ENCODE peak calls at places on chromosomes 3 and 15, in ten cellular contexts. One of them, this sample, is unnamed.

GRCh38 chr3:177665122-177665808 is 468.0 kb upstream of the TBL1XR1 start:
- DNase-seq in hepatocyte: no peak
- DNase-seq in neural progenitor cell: no peak
- DNase-seq in A549: no peak
- DNase-seq in fibroblast of lung: peak
- DNase-seq in brain microvascular endothelial cell: no peak
- DNase-seq in CD8-positive, alpha-beta memory T cell: no peak
- DNase-seq in tibial artery: no peak
- DNase-seq in astrocyte of the spinal cord: peak
- DNase-seq in fibroblast of the aortic adventitia: peak
- DNase-seq in this sample: no peak

GRCh38 chr3:69787436-69788168 is 48.3 kb downstream of the MITF start:
- DNase-seq in hepatocyte: peak
- DNase-seq in neural progenitor cell: no peak
- DNase-seq in A549: no peak
- DNase-seq in fibroblast of lung: peak
- DNase-seq in brain microvascular endothelial cell: peak
- DNase-seq in CD8-positive, alpha-beta memory T cell: no peak
- DNase-seq in tibial artery: no peak
- DNase-seq in astrocyte of the spinal cord: peak
- DNase-seq in fibroblast of the aortic adventitia: peak
- DNase-seq in this sample: no peak

GRCh38 chr15:83319771-83320170 is 35.3 kb upstream of the BNC1 start:
- DNase-seq in hepatocyte: no peak
- DNase-seq in neural progenitor cell: no peak
- DNase-seq in A549: no peak
- DNase-seq in fibroblast of lung: no peak
- DNase-seq in brain microvascular endothelial cell: no peak
- DNase-seq in CD8-positive, alpha-beta memory T cell: no peak
- DNase-seq in tibial artery: no peak
- DNase-seq in astrocyte of the spinal cord: no peak
- DNase-seq in fibroblast of the aortic adventitia: no peak
- DNase-seq in this sample: no peak

GRCh38 chr15:39075756-39076341 is 505.0 kb upstream of the THBS1 start:
- DNase-seq in hepatocyte: no peak
- DNase-seq in neural progenitor cell: no peak
- DNase-seq in A549: no peak
- DNase-seq in fibroblast of lung: no peak
- DNase-seq in brain microvascular endothelial cell: no peak
- DNase-seq in CD8-positive, alpha-beta memory T cell: no peak
- DNase-seq in tibial artery: no peak
- DNase-seq in astrocyte of the spinal cord: no peak
- DNase-seq in fibroblast of the aortic adventitia: peak
- DNase-seq in this sample: no peak

GRCh38 chr15:52336530-52336929 is 40.9 kb upstream of the MYO5C start:
- DNase-seq in hepatocyte: no peak
- DNase-seq in neural progenitor cell: no peak
- DNase-seq in A549: no peak
- DNase-seq in fibroblast of lung: no peak
- DNase-seq in brain microvascular endothelial cell: no peak
- DNase-seq in CD8-positive, alpha-beta memory T cell: no peak
- DNase-seq in tibial artery: no peak
- DNase-seq in astrocyte of the spinal cord: no peak
- DNase-seq in fibroblast of the aortic adventitia: no peak
- DNase-seq in this sample: no peak

GRCh38 chr3:98980915-98981596 is 79.6 kb upstream of the DCBLD2 start:
- DNase-seq in hepatocyte: no peak
- DNase-seq in neural progenitor cell: no peak
- DNase-seq in A549: no peak
- DNase-seq in fibroblast of lung: no peak
- DNase-seq in brain microvascular endothelial cell: peak
- DNase-seq in CD8-positive, alpha-beta memory T cell: no peak
- DNase-seq in tibial artery: no peak
- DNase-seq in astrocyte of the spinal cord: peak
- DNase-seq in fibroblast of the aortic adventitia: peak
- DNase-seq in this sample: no peak

GRCh38 chr15:59191855-59192237 is 14.8 kb upstream of the LDHAL6B start:
- DNase-seq in hepatocyte: peak
- DNase-seq in neural progenitor cell: no peak
- DNase-seq in A549: peak
- DNase-seq in fibroblast of lung: peak
- DNase-seq in brain microvascular endothelial cell: peak
- DNase-seq in CD8-positive, alpha-beta memory T cell: no peak
- DNase-seq in tibial artery: no peak
- DNase-seq in astrocyte of the spinal cord: peak
- DNase-seq in fibroblast of the aortic adventitia: peak
- DNase-seq in this sample: no peak

GRCh38 chr3:127276995-127277394 is 10.9 kb downstream of the PRR20G start:
- DNase-seq in hepatocyte: no peak
- DNase-seq in neural progenitor cell: no peak
- DNase-seq in A549: no peak
- DNase-seq in fibroblast of lung: no peak
- DNase-seq in brain microvascular endothelial cell: no peak
- DNase-seq in CD8-positive, alpha-beta memory T cell: no peak
- DNase-seq in tibial artery: no peak
- DNase-seq in astrocyte of the spinal cord: no peak
- DNase-seq in fibroblast of the aortic adventitia: no peak
- DNase-seq in this sample: no peak

GRCh38 chr15:62469478-62469873 is 304.4 kb upstream of the C2CD4B start:
- DNase-seq in hepatocyte: no peak
- DNase-seq in neural progenitor cell: no peak
- DNase-seq in A549: no peak
- DNase-seq in fibroblast of lung: peak
- DNase-seq in brain microvascular endothelial cell: no peak
- DNase-seq in CD8-positive, alpha-beta memory T cell: no peak
- DNase-seq in tibial artery: peak
- DNase-seq in astrocyte of the spinal cord: no peak
- DNase-seq in fibroblast of the aortic adventitia: peak
- DNase-seq in this sample: no peak

GRCh38 chr15:41774873-41775417 is 661 bp downstream of the MAPKBP1 start:
- DNase-seq in hepatocyte: peak
- DNase-seq in neural progenitor cell: no peak
- DNase-seq in A549: no peak
- DNase-seq in fibroblast of lung: no peak
- DNase-seq in brain microvascular endothelial cell: no peak
- DNase-seq in CD8-positive, alpha-beta memory T cell: no peak
- DNase-seq in tibial artery: no peak
- DNase-seq in astrocyte of the spinal cord: no peak
- DNase-seq in fibroblast of the aortic adventitia: no peak
- DNase-seq in this sample: no peak

GRCh38 chr15:41774062-41774872 is at the start of gene MAPKBP1:
- DNase-seq in hepatocyte: peak
- DNase-seq in neural progenitor cell: peak
- DNase-seq in A549: peak
- DNase-seq in fibroblast of lung: peak
- DNase-seq in brain microvascular endothelial cell: peak
- DNase-seq in CD8-positive, alpha-beta memory T cell: peak
- DNase-seq in tibial artery: peak
- DNase-seq in astrocyte of the spinal cord: peak
- DNase-seq in fibroblast of the aortic adventitia: peak
- DNase-seq in this sample: peak

GRCh38 chr15:41773729-41774061 is 589 bp upstream of the MAPKBP1 start:
- DNase-seq in hepatocyte: no peak
- DNase-seq in neural progenitor cell: peak
- DNase-seq in A549: no peak
- DNase-seq in fibroblast of lung: no peak
- DNase-seq in brain microvascular endothelial cell: no peak
- DNase-seq in CD8-positive, alpha-beta memory T cell: no peak
- DNase-seq in tibial artery: no peak
- DNase-seq in astrocyte of the spinal cord: no peak
- DNase-seq in fibroblast of the aortic adventitia: no peak
- DNase-seq in this sample: no peak

GRCh38 chr15:41777421-41777973 is 3.2 kb downstream of the MAPKBP1 start:
- DNase-seq in hepatocyte: no peak
- DNase-seq in neural progenitor cell: no peak
- DNase-seq in A549: no peak
- DNase-seq in fibroblast of lung: no peak
- DNase-seq in brain microvascular endothelial cell: no peak
- DNase-seq in CD8-positive, alpha-beta memory T cell: no peak
- DNase-seq in tibial artery: no peak
- DNase-seq in astrocyte of the spinal cord: peak
- DNase-seq in fibroblast of the aortic adventitia: peak
- DNase-seq in this sample: no peak

DNA sequence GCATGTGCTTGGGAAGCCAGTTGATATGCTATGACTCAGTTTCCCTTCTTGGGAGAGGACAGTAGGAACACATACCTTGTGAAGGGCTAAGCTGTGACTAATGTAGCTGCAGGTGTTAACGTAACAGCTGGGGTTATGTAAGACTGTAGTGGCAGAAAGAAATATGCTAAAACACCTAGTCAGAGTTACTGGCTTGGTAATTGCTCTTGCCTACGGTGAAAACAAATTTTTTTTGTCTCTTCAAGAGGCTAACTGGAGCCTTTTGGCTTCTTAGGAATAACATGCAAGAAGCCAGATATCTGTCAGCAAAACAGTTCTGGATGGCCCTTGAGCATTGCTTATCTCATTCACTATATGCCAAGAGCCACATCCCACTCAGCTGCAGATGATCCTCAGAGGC is 1.4 kb downstream of the MAPKBP1 start:
- DNase-seq in hepatocyte: peak
- DNase-seq in neural progenitor cell: no peak
- DNase-seq in A549: no peak
- DNase-seq in fibroblast of lung: no peak
- DNase-seq in brain microvascular endothelial cell: no peak
- DNase-seq in CD8-positive, alpha-beta memory T cell: no peak
- DNase-seq in tibial artery: no peak
- DNase-seq in astrocyte of the spinal cord: no peak
- DNase-seq in fibroblast of the aortic adventitia: peak
- DNase-seq in this sample: no peak
- H3K4me3 ChIP-seq in hepatocyte: peak
- H3K4me3 ChIP-seq in neural progenitor cell: peak
- H3K4me3 ChIP-seq in A549: peak
- H3K4me3 ChIP-seq in fibroblast of lung: peak
- H3K4me3 ChIP-seq in brain microvascular endothelial cell: peak
- H3K4me3 ChIP-seq in CD8-positive, alpha-beta memory T cell: peak
- H3K4me3 ChIP-seq in tibial artery: peak
- H3K4me3 ChIP-seq in astrocyte of the spinal cord: peak
- H3K4me3 ChIP-seq in fibroblast of the aortic adventitia: peak
- H3K4me3 ChIP-seq in this sample: peak

DNA sequence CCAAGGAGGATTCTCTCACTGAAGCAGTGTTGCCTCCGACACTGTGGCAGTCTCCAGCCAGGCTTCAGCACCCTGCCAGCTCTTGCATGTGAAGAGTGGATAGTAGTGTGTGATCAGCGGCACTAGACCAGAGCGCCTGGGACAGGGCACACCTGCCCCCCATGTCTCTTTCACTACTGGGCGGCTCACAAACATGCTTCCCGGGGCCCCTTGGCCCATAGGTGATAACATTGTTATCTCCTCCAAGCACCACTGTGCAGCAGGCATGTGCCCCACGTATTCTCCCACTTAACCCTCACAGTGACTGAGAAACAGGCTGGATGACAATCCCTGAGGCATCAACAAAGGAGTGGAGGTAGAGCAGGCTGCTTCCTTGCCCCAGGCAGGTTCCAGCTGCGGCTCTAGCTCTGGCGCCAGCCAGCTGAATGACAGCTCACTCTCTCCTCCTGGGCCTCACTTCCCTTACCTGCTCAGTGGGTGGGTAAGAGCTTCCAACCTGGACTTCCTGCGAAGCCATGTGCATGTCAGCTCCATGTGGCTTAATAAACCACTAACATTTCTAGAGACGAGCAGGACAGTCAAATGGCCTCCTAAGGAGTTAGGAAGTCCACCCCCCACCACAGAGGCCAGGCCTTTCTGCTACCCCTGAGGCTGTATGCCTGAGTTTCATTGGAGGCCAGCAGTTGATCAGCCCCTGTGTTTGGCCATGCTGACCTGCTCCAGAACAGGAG is 37.8 kb downstream of the KLF13 start:
- DNase-seq in hepatocyte: no peak
- DNase-seq in neural progenitor cell: peak
- DNase-seq in A549: no peak
- DNase-seq in fibroblast of lung: no peak
- DNase-seq in brain microvascular endothelial cell: no peak
- DNase-seq in CD8-positive, alpha-beta memory T cell: peak
- DNase-seq in tibial artery: no peak
- DNase-seq in astrocyte of the spinal cord: no peak
- DNase-seq in fibroblast of the aortic adventitia: no peak
- DNase-seq in this sample: no peak
- H3K4me3 ChIP-seq in hepatocyte: no peak
- H3K4me3 ChIP-seq in neural progenitor cell: no peak
- H3K4me3 ChIP-seq in A549: no peak
- H3K4me3 ChIP-seq in fibroblast of lung: no peak
- H3K4me3 ChIP-seq in brain microvascular endothelial cell: no peak
- H3K4me3 ChIP-seq in CD8-positive, alpha-beta memory T cell: peak
- H3K4me3 ChIP-seq in tibial artery: no peak
- H3K4me3 ChIP-seq in astrocyte of the spinal cord: no peak
- H3K4me3 ChIP-seq in fibroblast of the aortic adventitia: no peak
- H3K4me3 ChIP-seq in this sample: no peak

GRCh38 chr3:133673746-133674145 is 12.0 kb upstream of the TOPBP1 start:
- DNase-seq in hepatocyte: no peak
- DNase-seq in neural progenitor cell: no peak
- DNase-seq in A549: no peak
- DNase-seq in fibroblast of lung: no peak
- DNase-seq in brain microvascular endothelial cell: no peak
- DNase-seq in CD8-positive, alpha-beta memory T cell: no peak
- DNase-seq in tibial artery: no peak
- DNase-seq in astrocyte of the spinal cord: no peak
- DNase-seq in fibroblast of the aortic adventitia: no peak
- DNase-seq in this sample: no peak
- H3K4me3 ChIP-seq in hepatocyte: no peak
- H3K4me3 ChIP-seq in neural progenitor cell: peak
- H3K4me3 ChIP-seq in A549: no peak
- H3K4me3 ChIP-seq in fibroblast of lung: no peak
- H3K4me3 ChIP-seq in brain microvascular endothelial cell: no peak
- H3K4me3 ChIP-seq in CD8-positive, alpha-beta memory T cell: no peak
- H3K4me3 ChIP-seq in tibial artery: no peak
- H3K4me3 ChIP-seq in astrocyte of the spinal cord: no peak
- H3K4me3 ChIP-seq in fibroblast of the aortic adventitia: no peak
- H3K4me3 ChIP-seq in this sample: no peak

GRCh38 chr15:84983711-84984110 is 2.1 kb downstream of the PDE8A start:
- DNase-seq in hepatocyte: no peak
- DNase-seq in neural progenitor cell: no peak
- DNase-seq in A549: no peak
- DNase-seq in fibroblast of lung: no peak
- DNase-seq in brain microvascular endothelial cell: no peak
- DNase-seq in CD8-positive, alpha-beta memory T cell: no peak
- DNase-seq in tibial artery: no peak
- DNase-seq in astrocyte of the spinal cord: no peak
- DNase-seq in fibroblast of the aortic adventitia: no peak
- DNase-seq in this sample: no peak

GRCh38 chr15:84982301-84982920 is 755 bp downstream of the PDE8A start:
- DNase-seq in hepatocyte: peak
- DNase-seq in neural progenitor cell: peak
- DNase-seq in A549: no peak
- DNase-seq in fibroblast of lung: peak
- DNase-seq in brain microvascular endothelial cell: no peak
- DNase-seq in CD8-positive, alpha-beta memory T cell: peak
- DNase-seq in tibial artery: peak
- DNase-seq in astrocyte of the spinal cord: no peak
- DNase-seq in fibroblast of the aortic adventitia: peak
- DNase-seq in this sample: peak

GRCh38 chr15:84985158-84985557 is 3.5 kb downstream of the PDE8A start:
- DNase-seq in hepatocyte: no peak
- DNase-seq in neural progenitor cell: no peak
- DNase-seq in A549: no peak
- DNase-seq in fibroblast of lung: no peak
- DNase-seq in brain microvascular endothelial cell: no peak
- DNase-seq in CD8-positive, alpha-beta memory T cell: no peak
- DNase-seq in tibial artery: no peak
- DNase-seq in astrocyte of the spinal cord: no peak
- DNase-seq in fibroblast of the aortic adventitia: no peak
- DNase-seq in this sample: no peak

GRCh38 chr15:84981711-84982300 is at the start of gene PDE8A:
- DNase-seq in hepatocyte: peak
- DNase-seq in neural progenitor cell: peak
- DNase-seq in A549: peak
- DNase-seq in fibroblast of lung: no peak
- DNase-seq in brain microvascular endothelial cell: no peak
- DNase-seq in CD8-positive, alpha-beta memory T cell: peak
- DNase-seq in tibial artery: no peak
- DNase-seq in astrocyte of the spinal cord: no peak
- DNase-seq in fibroblast of the aortic adventitia: no peak
- DNase-seq in this sample: no peak

GRCh38 chr15:84983299-84983698 is 1.6 kb downstream of the PDE8A start:
- DNase-seq in hepatocyte: no peak
- DNase-seq in neural progenitor cell: no peak
- DNase-seq in A549: no peak
- DNase-seq in fibroblast of lung: no peak
- DNase-seq in brain microvascular endothelial cell: no peak
- DNase-seq in CD8-positive, alpha-beta memory T cell: no peak
- DNase-seq in tibial artery: no peak
- DNase-seq in astrocyte of the spinal cord: no peak
- DNase-seq in fibroblast of the aortic adventitia: no peak
- DNase-seq in this sample: no peak
- H3K4me3 ChIP-seq in hepatocyte: peak
- H3K4me3 ChIP-seq in neural progenitor cell: no peak
- H3K4me3 ChIP-seq in A549: peak
- H3K4me3 ChIP-seq in fibroblast of lung: peak
- H3K4me3 ChIP-seq in brain microvascular endothelial cell: peak
- H3K4me3 ChIP-seq in CD8-positive, alpha-beta memory T cell: peak
- H3K4me3 ChIP-seq in tibial artery: peak
- H3K4me3 ChIP-seq in astrocyte of the spinal cord: peak
- H3K4me3 ChIP-seq in fibroblast of the aortic adventitia: peak
- H3K4me3 ChIP-seq in this sample: peak